ENCODE peak calls at places on chromosome 11, in five cellular contexts. N is NCI-H1417, X is astrocyte of the spinal cord, U is NCI-H1105, I is HTR-8/SVneo. A is an unnamed sample.

GRCh38 chr11:125621995-125622394 is 3.0 kb upstream of the CHEK1 start:
- DNase-seq in U (no peak), X (peak), I (peak), N (no peak), A (peak)

GRCh38 chr11:102528618-102529017 is 1.9 kb downstream of the MMP7 start:
- DNase-seq in X (no peak), U (no peak), I (no peak), N (no peak), A (no peak)

GRCh38 chr11:31655483-31655882 is 145.9 kb downstream of the ELP4 start:
- DNase-seq in I (peak), N (no peak), X (peak), U (no peak), A (no peak)

GRCh38 chr11:3830741-3831140 is 10.0 kb downstream of the RHOG start:
- DNase-seq in X (no peak), U (no peak), I (no peak), N (no peak), A (no peak)

GRCh38 chr11:66115638-66116410 is 45.8 kb downstream of the PACS1 start:
- DNase-seq in U (no peak), I (no peak), N (no peak), X (peak), A (peak)

GRCh38 chr11:102989379-102990047 is 34.0 kb upstream of the MMP13 start:
- DNase-seq in X (peak), N (no peak), I (no peak), U (no peak), A (peak)

GRCh38 chr11:75627879-75628668 is 40.8 kb downstream of the MAP6 start:
- DNase-seq in U (no peak), N (no peak), I (no peak), X (peak), A (no peak)

GRCh38 chr11:64267207-64267945 is 16.0 kb downstream of the PLCB3 start:
- DNase-seq in I (no peak), U (no peak), N (no peak), X (no peak), A (no peak)

GRCh38 chr11:122186439-122187080 is 70.5 kb upstream of the BLID start:
- DNase-seq in U (no peak), X (peak), N (no peak), I (peak), A (peak)

GRCh38 chr11:84721561-84721961 is 905.6 kb downstream of the DLG2 start:
- DNase-seq in I (no peak), N (no peak), U (no peak), X (no peak), A (no peak)

GRCh38 chr11:126366064-126366822 is 10.8 kb downstream of the ST3GAL4 start:
- DNase-seq in N (no peak), I (no peak), U (no peak), X (no peak), A (no peak)

GRCh38 chr11:64893194-64894069 is 15.0 kb upstream of the EHD1 start:
- DNase-seq in N (no peak), X (no peak), I (no peak), U (no peak), A (no peak)